ENCODE peak calls at places on chromosomes 12 and 14, in six cellular contexts. Y, O, Z, I, T and W are unnamed samples.

GRCh38 chr14:68462683-68463082 is 330.2 kb downstream of the ZFP36L1 start:
- DNase-seq in Y (no peak), O (no peak), Z (no peak), I (no peak), T (no peak), W (no peak)

GRCh38 chr14:99946652-99947489 is 118.4 kb upstream of the EVL start:
- DNase-seq in Y (peak; percentile 30), O (peak; percentile 64), Z (no peak), I (no peak), T (no peak), W (peak; percentile 37)

GRCh38 chr12:8697476-8698131 is at the start of gene RIMKLB:
- DNase-seq in Y (peak; percentile 21), O (peak; percentile 94), Z (peak; percentile 57), I (no peak), T (peak; percentile 67), W (peak; percentile 70)

GRCh38 chr14:31968107-31968810 is 108.8 kb upstream of the ARHGAP5 start:
- DNase-seq in Y (no peak), O (no peak), Z (peak; percentile 57), I (no peak), T (no peak), W (no peak)

GRCh38 chr14:99601301-99601945 is 2.6 kb downstream of the CCDC85C start:
- DNase-seq in Y (no peak), O (peak; percentile 40), Z (peak; percentile 28), I (no peak), T (no peak), W (no peak)

GRCh38 chr12:127119600-127120140 is 1147.3 kb upstream of the TMEM132C start:
- DNase-seq in Y (no peak), O (no peak), Z (no peak), I (no peak), T (no peak), W (no peak)

GRCh38 chr14:26328766-26329165 is 269.1 kb downstream of the NOVA1 start:
- DNase-seq in Y (no peak), O (no peak), Z (no peak), I (no peak), T (no peak), W (no peak)

GRCh38 chr12:13241833-13242232 is 45.3 kb downstream of the EMP1 start:
- DNase-seq in Y (no peak), O (no peak), Z (peak; percentile 41), I (no peak), T (no peak), W (no peak)

GRCh38 chr14:64439141-64439540 is 26.2 kb upstream of the AKAP5 start:
- DNase-seq in Y (no peak), O (no peak), Z (no peak), I (no peak), T (no peak), W (no peak)

GRCh38 chr12:52566847-52567291 is 6.8 kb downstream of the KRT74 start:
- DNase-seq in Y (no peak), O (peak; percentile 74), Z (no peak), I (no peak), T (no peak), W (no peak)

GRCh38 chr12:102847131-102847530 is 69.9 kb downstream of the PAH start:
- DNase-seq in Y (no peak), O (no peak), Z (no peak), I (no peak), T (no peak), W (no peak)